ENCODE peak calls at places on chromosomes 16 and 17, in eight cellular contexts. Z, O, D, T, R, M, P and X are unnamed samples.

GRCh38 chr16:27526169-27526568 is 23.5 kb downstream of the GTF3C1 start:
- DNase-seq in Z (no peak), O (no peak), D (no peak), T (no peak), R (no peak), M (no peak), P (no peak), X (no peak)

GRCh38 chr16:63530974-63531373 is 1494.7 kb upstream of the CDH8 start:
- DNase-seq in Z (no peak), O (no peak), D (no peak), T (no peak), R (no peak), M (no peak), P (no peak), X (no peak)

GRCh38 chr17:59357219-59357699 is 25.8 kb downstream of the YPEL2 start:
- DNase-seq in Z (no peak), O (peak), D (peak), T (no peak), R (no peak), M (peak), P (no peak), X (no peak)

GRCh38 chr16:84040823-84041391 is 1.7 kb downstream of the SLC38A8 start:
- DNase-seq in Z (no peak), O (peak), D (peak), T (no peak), R (peak), M (peak), P (no peak), X (peak)

GRCh38 chr16:79601978-79602609 is 1.6 kb upstream of the MAF start:
- DNase-seq in Z (peak), O (peak), D (peak), T (peak), R (peak), M (peak), P (peak), X (peak)

GRCh38 chr16:57562066-57562465 is 19.6 kb downstream of the ADGRG5 start:
- DNase-seq in Z (no peak), O (peak), D (no peak), T (no peak), R (no peak), M (no peak), P (no peak), X (no peak)

GRCh38 chr17:59427425-59427921 is 96.0 kb downstream of the YPEL2 start:
- DNase-seq in Z (peak), O (peak), D (peak), T (no peak), R (no peak), M (peak), P (peak), X (peak)

GRCh38 chr17:64386412-64387144 is 4.1 kb downstream of the PECAM1 start:
- DNase-seq in Z (no peak), O (no peak), D (no peak), T (no peak), R (no peak), M (no peak), P (no peak), X (no peak)

GRCh38 chr17:14594690-14595089 is 293.8 kb downstream of the HS3ST3B1 start:
- DNase-seq in Z (no peak), O (no peak), D (no peak), T (no peak), R (no peak), M (no peak), P (no peak), X (no peak)

GRCh38 chr16:87000007-87000406 is 317.2 kb downstream of the C16orf95 start:
- DNase-seq in Z (no peak), O (no peak), D (no peak), T (no peak), R (no peak), M (no peak), P (no peak), X (no peak)

GRCh38 chr16:67305216-67306071 is 21.1 kb downstream of the KCTD19 start:
- DNase-seq in Z (no peak), O (no peak), D (no peak), T (no peak), R (no peak), M (no peak), P (no peak), X (no peak)

GRCh38 chr17:73798111-73798748 is 154.0 kb upstream of the SDK2 start:
- DNase-seq in Z (no peak), O (peak), D (peak), T (no peak), R (peak), M (peak), P (peak), X (no peak)

GRCh38 chr16:566475-567361 is at the start of gene NHLRC4:
- DNase-seq in Z (peak), O (peak), D (no peak), T (no peak), R (no peak), M (peak), P (peak), X (peak)

GRCh38 chr17:82054351-82055022 is 2.8 kb downstream of the GPS1 start:
- DNase-seq in Z (no peak), O (no peak), D (no peak), T (no peak), R (no peak), M (no peak), P (no peak), X (no peak)

GRCh38 chr16:2016407-2016922 is 3.1 kb upstream of the NPW start:
- DNase-seq in Z (no peak), O (no peak), D (no peak), T (no peak), R (no peak), M (no peak), P (no peak), X (peak)

GRCh38 chr17:48995332-48995870 is 1.8 kb upstream of the IGF2BP1 start:
- DNase-seq in Z (no peak), O (no peak), D (no peak), T (no peak), R (no peak), M (no peak), P (no peak), X (peak)

GRCh38 chr16:65119905-65120341 is 1.9 kb downstream of the CDH11 start:
- DNase-seq in Z (no peak), O (peak), D (peak), T (no peak), R (no peak), M (peak), P (peak), X (no peak)

GRCh38 chr17:75808905-75809621 is 24.5 kb downstream of the UNK start:
- DNase-seq in Z (no peak), O (peak), D (no peak), T (no peak), R (peak), M (no peak), P (no peak), X (peak)

GRCh38 chr16:74101390-74101789 is 195.2 kb upstream of the PSMD7 start:
- DNase-seq in Z (no peak), O (no peak), D (no peak), T (no peak), R (no peak), M (no peak), P (no peak), X (no peak)

GRCh38 chr17:27471321-27472269 is 15.3 kb downstream of the KSR1 start:
- DNase-seq in Z (peak), O (no peak), D (no peak), T (peak), R (no peak), M (peak), P (no peak), X (no peak)

GRCh38 chr16:12096162-12096781 is 119.7 kb downstream of the SNX29 start:
- DNase-seq in Z (no peak), O (peak), D (peak), T (no peak), R (no peak), M (peak), P (peak), X (no peak)

GRCh38 chr16:79612207-79612606 is 11.7 kb upstream of the MAF start:
- DNase-seq in Z (no peak), O (no peak), D (no peak), T (no peak), R (no peak), M (no peak), P (no peak), X (no peak)

GRCh38 chr16:85382717-85383118 is 230.4 kb upstream of the GSE1 start:
- DNase-seq in Z (no peak), O (no peak), D (no peak), T (no peak), R (no peak), M (no peak), P (no peak), X (no peak)